ENCODE peak calls at places on chromosome 22, in four cellular contexts. P is glutamatergic neuron, K is cardiac fibroblast, E is BE2C. J is an unnamed sample.
A peak's percentile ranks its signal among the peaks of the same experiment; 100 is the strongest.

GRCh38 chr22:46047841-46048595 is 71.1 kb upstream of the WNT7B start:
- DNase-seq in E (peak; percentile 3), P (no peak), K (no peak), J (no peak)

GRCh38 chr22:49352361-49353169 is 475.1 kb downstream of the BRD1 start:
- DNase-seq in K (no peak), E (no peak), P (no peak), J (no peak)

GRCh38 chr22:44366372-44367310 is 53.9 kb upstream of the SHISAL1 start:
- DNase-seq in P (peak; percentile 15), K (no peak), E (peak; percentile 4), J (no peak)

GRCh38 chr22:29593923-29594322 is 9.5 kb upstream of the NF2 start:
- DNase-seq in K (no peak), P (no peak), E (no peak), J (no peak)

GRCh38 chr22:29780781-29781676 is 13.9 kb downstream of the UQCR10 start:
- DNase-seq in E (no peak), K (peak; percentile 94), P (peak; percentile 27), J (no peak)

GRCh38 chr22:45218974-45219373 is 21.7 kb downstream of the KIAA0930 start:
- DNase-seq in K (no peak), E (peak; percentile 83), P (no peak), J (no peak)

GRCh38 chr22:41481131-41481830 is 12.4 kb downstream of the ACO2 start:
- DNase-seq in P (no peak), E (no peak), K (peak; percentile 48), J (no peak)

GRCh38 chr22:32589007-32589406 is 114.4 kb downstream of the FBXO7 start:
- DNase-seq in E (no peak), P (no peak), K (no peak), J (no peak)

GRCh38 chr22:34976474-34976873 is 89.5 kb upstream of the ISX start:
- DNase-seq in K (no peak), E (no peak), P (no peak), J (no peak)

GRCh38 chr22:37088108-37088605 is 21.4 kb downstream of the TMPRSS6 start:
- DNase-seq in E (no peak), K (peak; percentile 23), P (peak; percentile 48), J (no peak)

GRCh38 chr22:30121988-30122387 is 41.7 kb downstream of the HORMAD2 start:
- DNase-seq in P (no peak), K (no peak), E (no peak), J (no peak)

GRCh38 chr22:29816128-29816527 is 21.9 kb downstream of the ASCC2 start:
- DNase-seq in P (peak; percentile 22), K (no peak), E (peak; percentile 77), J (no peak)

GRCh38 chr22:30460147-30460546 is 11.7 kb downstream of the SEC14L3 start:
- DNase-seq in P (no peak), E (no peak), K (no peak), J (no peak)

GRCh38 chr22:37420656-37421467 is 6.4 kb downstream of the ELFN2 start:
- DNase-seq in E (no peak), K (peak; percentile 36), P (no peak), J (no peak)

GRCh38 chr22:46796566-46797195 is 34.2 kb downstream of the TBC1D22A start:
- DNase-seq in P (no peak), K (no peak), E (no peak), J (no peak)

GRCh38 chr22:37153901-37154300 is 4.2 kb upstream of the IL2RB start:
- DNase-seq in E (no peak), P (no peak), K (no peak), J (no peak)

GRCh38 chr22:37253164-37253660 is 9.1 kb upstream of the RAC2 start:
- DNase-seq in E (no peak), P (peak; percentile 13), K (no peak), J (no peak)

GRCh38 chr22:44825310-44826150 is 73.2 kb downstream of the ARHGAP8 start:
- DNase-seq in K (no peak), E (no peak), P (no peak), J (no peak)

GRCh38 chr22:47776329-47776728 is 1013.9 kb downstream of the TBC1D22A start:
- DNase-seq in E (no peak), K (no peak), P (no peak), J (no peak)

GRCh38 chr22:21690401-21690801 is 24.6 kb downstream of the PPIL2 start:
- DNase-seq in E (no peak), K (no peak), P (no peak), J (no peak)

GRCh38 chr22:49977578-49977977 is 17.0 kb downstream of the PIM3 start:
- DNase-seq in E (no peak), K (no peak), P (peak; percentile 16), J (no peak)

GRCh38 chr22:29587938-29588699 is 7.2 kb upstream of the NIPSNAP1 start:
- DNase-seq in K (peak; percentile 92), P (no peak), E (no peak), J (no peak)

DNA sequence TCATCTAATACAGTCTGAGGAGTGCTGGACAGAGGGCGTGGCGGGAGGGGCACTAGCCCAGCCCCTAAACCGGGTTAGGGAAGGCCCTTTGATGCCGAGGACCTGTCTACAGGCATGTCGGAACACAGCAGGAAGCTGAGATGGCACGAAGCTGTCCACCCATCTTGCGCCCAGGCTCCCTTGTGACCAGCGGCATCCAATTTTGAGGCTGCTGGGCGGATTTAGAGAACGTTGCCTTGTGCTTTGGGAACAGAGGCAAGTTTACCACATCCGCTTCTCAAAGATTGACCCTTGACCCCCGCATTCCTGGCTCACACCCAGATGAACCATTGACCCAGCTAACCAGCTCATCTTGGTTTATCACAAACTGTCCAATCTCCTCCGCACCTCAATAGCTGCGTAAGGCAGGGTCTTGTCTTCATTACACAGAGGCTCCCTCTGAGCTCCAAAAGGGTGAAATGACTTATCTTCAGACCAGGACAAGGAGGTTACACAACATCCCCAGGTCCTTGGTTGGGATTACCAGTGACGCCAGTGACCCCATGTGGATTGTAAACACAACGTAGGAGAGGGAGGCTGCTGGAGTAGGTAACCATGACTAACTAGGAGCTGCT is 4.5 kb downstream of the FAM83F start:
- DNase-seq in K (peak; percentile 68), P (no peak), E (no peak), J (peak; percentile 38)
- TF ChIP-seq CTCF in K (peak; percentile 3), P (no peak), E (no peak), J (no peak)

GRCh38 chr22:23521442-23522113 is 58.5 kb downstream of the IGLL1 start:
- DNase-seq in P (peak; percentile 98), E (peak; percentile 99), K (peak; percentile 75), J (peak; percentile 97)
- TF ChIP-seq CTCF in P (peak; percentile 15), E (no peak), K (no peak), J (no peak)

GRCh38 chr22:39130892-39131855 is 21.3 kb downstream of the CBX7 start:
- DNase-seq in E (no peak), K (peak; percentile 19), P (peak; percentile 63), J (no peak)
- TF ChIP-seq CTCF in E (no peak), K (no peak), P (no peak), J (no peak)

GRCh38 chr22:19419464-19420178 is 11.9 kb downstream of the HIRA start:
- DNase-seq in E (no peak), P (no peak), K (peak; percentile 15), J (no peak)
- TF ChIP-seq CTCF in E (no peak), P (no peak), K (no peak), J (no peak)

DNA sequence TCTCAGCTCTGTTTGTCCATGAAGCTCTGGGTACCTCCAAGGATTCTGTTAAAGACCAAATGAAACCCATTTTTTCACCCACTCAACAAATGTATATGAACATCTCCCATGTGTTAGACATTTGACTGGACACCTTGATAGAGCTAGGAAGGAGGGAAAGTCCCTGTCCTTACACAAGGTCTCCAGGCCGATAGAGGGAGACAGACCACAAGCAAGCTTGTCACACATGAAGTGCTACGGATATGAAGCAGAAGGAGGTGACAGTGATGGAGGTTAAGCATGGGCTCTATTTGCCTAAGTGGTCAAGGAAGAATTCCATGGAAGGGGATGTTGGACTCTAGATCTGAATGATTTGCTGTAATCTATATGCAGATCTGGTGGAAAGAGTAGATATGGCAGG is 138.5 kb downstream of the MYO18B start:
- DNase-seq in K (no peak), E (no peak), P (no peak), J (no peak)
- TF ChIP-seq CTCF in K (no peak), E (no peak), P (no peak), J (no peak)

GRCh38 chr22:42769574-42770447 is 49.1 kb upstream of the A4GALT start:
- DNase-seq in K (peak; percentile 87), P (no peak), E (peak; percentile 44), J (peak; percentile 46)

GRCh38 chr22:42770448-42770726 is 49.7 kb upstream of the A4GALT start:
- DNase-seq in K (no peak), P (no peak), E (no peak), J (no peak)

GRCh38 chr22:42769238-42769573 is 48.5 kb upstream of the A4GALT start:
- DNase-seq in E (no peak), P (no peak), K (no peak), J (no peak)

GRCh38 chr22:42766860-42767259 is 46.2 kb upstream of the A4GALT start:
- DNase-seq in K (no peak), E (no peak), P (no peak), J (no peak)

DNA sequence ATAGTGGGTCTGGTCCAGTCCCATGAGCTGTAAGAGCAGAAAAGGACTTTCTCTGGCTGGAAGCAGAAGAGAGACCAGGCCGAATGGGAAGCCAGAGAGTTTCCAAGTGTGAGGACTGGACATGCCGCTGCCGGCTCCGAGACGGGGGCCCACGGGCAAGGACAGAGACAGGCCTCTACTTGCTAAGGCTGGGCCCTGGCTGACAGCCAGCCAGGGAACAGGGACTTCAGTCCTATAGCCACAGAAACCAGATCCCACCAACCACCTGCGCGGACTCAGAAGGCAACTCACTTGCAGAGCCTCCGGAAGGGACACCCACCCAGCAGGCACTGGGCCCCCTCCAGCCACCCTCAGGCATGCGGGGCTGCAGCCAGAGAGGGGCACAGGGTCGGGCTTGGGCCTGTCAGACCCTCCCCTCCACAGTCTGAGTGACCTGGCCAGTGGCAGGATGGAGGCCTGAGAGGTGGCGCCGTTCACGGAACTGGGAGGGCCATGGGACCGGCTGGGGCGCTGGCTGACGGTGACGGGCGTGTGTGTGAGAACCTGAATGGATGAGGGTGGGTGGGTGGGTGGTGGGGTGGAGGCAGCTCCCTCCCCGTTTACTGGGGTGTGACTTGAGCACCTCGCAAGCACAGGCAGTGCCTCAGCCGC is 47.8 kb upstream of the A4GALT start:
- DNase-seq in K (no peak), P (no peak), E (peak; percentile 40), J (no peak)
- TF ChIP-seq CTCF in K (no peak), P (no peak), E (no peak), J (no peak)